ENCODE peak calls at places on chromosome 1, in four cellular contexts. L is GM12878, V is HepG2, P is K562. N is an unnamed sample.

GRCh38 chr1:156394835-156395461 is 25.9 kb downstream of the RHBG start:
- DNase-seq in L (no peak), V (no peak), P (no peak), N (no peak)

GRCh38 chr1:99685516-99686180 is 39.7 kb downstream of the PALMD start:
- DNase-seq in L (peak), V (peak), P (peak), N (peak)

GRCh38 chr1:46174448-46175231 is at the start of gene TSPAN1:
- DNase-seq in L (no peak), V (no peak), P (no peak), N (no peak)

GRCh38 chr1:209062081-209062480 is 521.4 kb upstream of the CAMK1G start:
- DNase-seq in L (no peak), V (no peak), P (no peak), N (no peak)

GRCh38 chr1:192401832-192402231 is 85.0 kb downstream of the RGS21 start:
- DNase-seq in L (no peak), V (no peak), P (no peak), N (no peak)

GRCh38 chr1:27634166-27634981 is 611 bp downstream of the FGR start:
- DNase-seq in L (no peak), V (no peak), P (peak), N (no peak)

GRCh38 chr1:24147194-24147593 is 4.3 kb upstream of the IL22RA1 start:
- DNase-seq in L (no peak), V (no peak), P (no peak), N (no peak)

GRCh38 chr1:36889846-36890245 is 144.5 kb downstream of the GRIK3 start:
- DNase-seq in L (no peak), V (no peak), P (no peak), N (no peak)

GRCh38 chr1:218481116-218481775 is 136.1 kb downstream of the TGFB2 start:
- DNase-seq in L (no peak), V (no peak), P (no peak), N (no peak)

GRCh38 chr1:201383647-201384405 is 6.3 kb upstream of the TNNT2 start:
- DNase-seq in L (no peak), V (no peak), P (no peak), N (no peak)

GRCh38 chr1:162908780-162909179 is 47.8 kb upstream of the CCDC190 start:
- DNase-seq in L (no peak), V (no peak), P (no peak), N (no peak)

GRCh38 chr1:24323281-24323680 is 4.1 kb downstream of the GRHL3 start:
- DNase-seq in L (no peak), V (no peak), P (no peak), N (no peak)

GRCh38 chr1:65166572-65167305 is 18.7 kb downstream of the AK4 start:
- DNase-seq in L (no peak), V (no peak), P (no peak), N (no peak)

DNA sequence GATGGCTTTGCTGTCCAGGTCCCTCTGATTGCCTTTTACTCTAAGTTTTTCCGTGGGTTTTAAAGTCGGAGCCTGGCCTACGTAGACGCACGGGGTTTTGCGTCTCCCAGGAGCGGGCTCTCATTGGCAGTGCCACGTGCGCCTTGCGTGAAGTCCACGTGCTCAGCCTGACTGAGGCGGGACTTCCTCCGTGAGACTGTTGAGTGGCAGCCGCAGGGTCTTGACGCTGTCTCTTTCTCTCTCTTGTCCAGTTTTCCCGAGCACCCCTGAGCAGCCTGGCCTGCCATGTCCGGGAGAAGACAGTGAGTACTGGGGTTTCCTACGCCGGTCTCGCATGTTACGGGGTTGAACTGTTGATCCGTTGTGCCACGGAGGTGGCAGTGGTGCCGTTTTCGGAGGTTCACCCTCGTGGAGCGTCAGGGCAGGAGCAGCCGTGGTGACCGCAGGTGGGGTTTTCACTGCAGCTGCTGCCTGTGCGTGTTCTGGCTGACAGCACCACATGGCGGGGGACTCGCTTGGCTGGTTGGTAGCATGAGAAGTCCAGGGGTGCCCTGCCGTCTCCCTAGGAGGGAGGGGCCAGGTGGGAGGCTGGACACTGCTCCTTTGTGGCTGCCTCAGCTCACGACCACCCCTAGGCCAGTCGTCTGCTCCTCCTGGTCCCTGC is 9.2 kb downstream of the PRKCZ start:
- DNase-seq in L (no peak), V (no peak), P (no peak), N (no peak)
- TF ChIP-seq FOXK2 in L (no peak), V (no peak), P (no peak), N (no peak)

GRCh38 chr1:225451340-225451739 is 23.5 kb upstream of the LBR start:
- DNase-seq in L (no peak), V (no peak), P (no peak), N (no peak)

GRCh38 chr1:225458222-225458631 is 30.4 kb upstream of the LBR start:
- DNase-seq in L (no peak), V (no peak), P (no peak), N (no peak)

GRCh38 chr1:225454067-225454618 is 26.3 kb upstream of the LBR start:
- DNase-seq in L (no peak), V (peak), P (no peak), N (no peak)

GRCh38 chr1:225451840-225452515 is 24.1 kb upstream of the LBR start:
- DNase-seq in L (no peak), V (no peak), P (no peak), N (no peak)

DNA sequence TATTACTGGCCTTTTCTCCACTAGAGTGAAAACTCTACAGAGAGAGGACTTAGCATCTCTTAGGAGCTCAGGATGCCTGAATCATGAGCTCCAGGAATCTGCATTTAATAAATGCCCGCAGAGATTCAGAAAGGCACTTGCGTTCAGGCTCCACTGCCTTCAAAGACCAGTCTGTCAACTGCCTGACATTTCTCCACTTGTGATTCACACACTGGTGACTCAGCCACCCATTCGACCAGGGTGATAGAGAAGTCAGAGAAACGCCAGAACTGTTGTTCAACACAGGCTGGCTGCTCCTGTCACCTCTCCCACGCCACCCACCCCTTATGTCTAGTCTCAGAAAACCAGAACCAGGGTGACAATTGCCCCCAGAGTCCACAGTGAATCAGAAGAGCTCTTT is 26.9 kb upstream of the LBR start:
- DNase-seq in L (no peak), V (no peak), P (peak), N (no peak)
- TF ChIP-seq TARDBP in L (no peak), V (no peak), P (no peak), N (no peak)

GRCh38 chr1:58905628-58906256 is 121.9 kb upstream of the JUN start:
- DNase-seq in L (no peak), V (peak), P (no peak), N (no peak)

GRCh38 chr1:58904299-58905125 is 120.7 kb upstream of the JUN start:
- DNase-seq in L (no peak), V (no peak), P (no peak), N (no peak)

GRCh38 chr1:58903450-58904298 is 119.8 kb upstream of the JUN start:
- DNase-seq in L (peak), V (peak), P (peak), N (peak)

GRCh38 chr1:58902830-58903229 is 119.0 kb upstream of the JUN start:
- DNase-seq in L (no peak), V (no peak), P (no peak), N (no peak)

GRCh38 chr1:58905126-58905490 is 121.3 kb upstream of the JUN start:
- DNase-seq in L (no peak), V (no peak), P (no peak), N (no peak)
- TF ChIP-seq FOXK2 in L (no peak), V (no peak), P (no peak), N (no peak)

GRCh38 chr1:44995467-44996238 is 9.3 kb upstream of the EIF2B3 start:
- DNase-seq in L (no peak), V (no peak), P (no peak), N (no peak)
- TF ChIP-seq TARDBP in L (no peak), V (no peak), P (no peak), N (no peak)

GRCh38 chr1:59013276-59013927 is 229.6 kb upstream of the JUN start:
- DNase-seq in L (no peak), V (no peak), P (no peak), N (peak)
- TF ChIP-seq FOXK2 in L (no peak), V (no peak), P (no peak), N (no peak)

GRCh38 chr1:18938008-18938706 is 18.3 kb downstream of the IFFO2 start:
- DNase-seq in L (no peak), V (peak), P (no peak), N (no peak)

GRCh38 chr1:18938707-18939070 is 17.8 kb downstream of the IFFO2 start:
- DNase-seq in L (no peak), V (no peak), P (peak), N (no peak)

GRCh38 chr1:18940303-18941020 is 16.0 kb downstream of the IFFO2 start:
- DNase-seq in L (no peak), V (no peak), P (no peak), N (no peak)

GRCh38 chr1:18941221-18942141 is 15.0 kb downstream of the IFFO2 start:
- DNase-seq in L (no peak), V (peak), P (no peak), N (no peak)

DNA sequence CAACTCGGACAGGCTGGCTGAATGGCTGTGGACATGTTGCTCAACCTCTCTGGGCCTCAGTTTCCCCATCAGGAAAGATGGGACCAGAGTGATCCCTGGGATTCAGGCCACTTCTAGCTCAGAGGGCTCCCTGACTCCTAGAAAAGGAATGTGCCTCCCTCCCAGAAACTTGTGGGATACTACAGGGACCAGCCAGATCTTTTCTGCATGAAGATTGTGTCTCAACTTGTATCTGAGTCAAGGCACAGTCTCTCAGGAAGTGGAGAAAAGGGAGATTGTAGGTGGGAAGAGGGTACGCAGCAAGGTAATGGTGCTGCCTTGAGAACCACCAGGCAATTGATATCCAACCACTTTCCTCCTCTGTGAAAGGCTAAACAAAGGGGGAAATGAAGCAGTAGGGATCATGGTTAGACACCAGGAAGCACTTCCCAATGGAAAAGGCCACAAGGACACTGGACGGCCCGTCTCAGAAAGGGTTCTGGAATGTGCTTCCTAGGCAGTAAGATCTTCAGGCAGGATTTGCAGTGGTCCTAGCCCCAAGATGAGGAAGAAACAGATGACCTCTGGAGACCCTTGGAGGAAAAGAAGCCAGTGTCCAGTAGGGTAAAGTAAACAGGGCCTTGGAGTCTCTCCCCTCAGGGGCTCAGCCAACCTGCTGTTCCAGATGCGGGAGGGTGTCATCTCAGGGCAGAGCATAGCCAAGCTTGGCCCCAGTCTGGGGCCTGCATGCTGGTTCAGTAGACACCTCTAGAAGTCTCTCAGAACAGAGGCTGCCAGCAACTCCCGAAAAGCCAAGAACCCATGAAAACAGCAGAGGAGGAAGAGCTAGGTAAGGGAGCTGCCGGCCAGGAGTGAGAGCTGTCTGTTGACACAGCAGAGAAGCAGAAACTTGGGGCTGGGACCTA is 16.8 kb downstream of the IFFO2 start:
- DNase-seq in L (no peak), V (no peak), P (no peak), N (no peak)
- TF ChIP-seq TARDBP in L (no peak), V (no peak), P (no peak), N (no peak)

GRCh38 chr1:94504601-94505000 is 37.0 kb downstream of the F3 start:
- DNase-seq in L (no peak), V (no peak), P (no peak), N (no peak)

GRCh38 chr1:94503153-94503552 is 38.4 kb downstream of the F3 start:
- DNase-seq in L (no peak), V (no peak), P (no peak), N (no peak)

GRCh38 chr1:94501925-94502324 is 39.6 kb downstream of the F3 start:
- DNase-seq in L (no peak), V (no peak), P (no peak), N (no peak)

GRCh38 chr1:94496076-94496755 is 45.3 kb downstream of the F3 start:
- DNase-seq in L (no peak), V (no peak), P (no peak), N (no peak)

GRCh38 chr1:94501426-94501825 is 40.1 kb downstream of the F3 start:
- DNase-seq in L (no peak), V (no peak), P (no peak), N (no peak)
- TF ChIP-seq FOXK2 in L (no peak), V (no peak), P (no peak), N (no peak)